ENCODE peak calls at places on chromosomes 13 and 19, in six cellular contexts. Q, Y, I, T, O and B are unnamed samples. For H3K4me1, the result is how much of the 10 kb centered on the place peaks cover.

GRCh38 chr19:36330226-36330625 is 48.8 kb downstream of the ZFP14 start:
- DNase-seq in Q (no peak), I (no peak), Y (no peak), T (no peak), O (no peak), B (no peak)

GRCh38 chr19:11221082-11221598 is 18.3 kb upstream of the ANGPTL8 start:
- DNase-seq in I (no peak), O (no peak), Q (no peak), Y (no peak), T (no peak), B (no peak)

GRCh38 chr13:41700790-41701310 is 243.5 kb downstream of the RGCC start:
- DNase-seq in Q (no peak), T (no peak), I (no peak), Y (no peak), O (no peak), B (peak)

GRCh38 chr13:36819811-36820140 is 754 bp downstream of the RFXAP start:
- DNase-seq in T (no peak), Y (no peak), I (peak), O (no peak), Q (no peak), B (peak)

GRCh38 chr19:17341386-17341785 is 4.0 kb downstream of the GTPBP3 start:
- DNase-seq in Q (no peak), T (no peak), Y (no peak), I (no peak), O (no peak), B (no peak)

GRCh38 chr19:19737559-19738332 is 4.8 kb upstream of the ZNF14 start:
- DNase-seq in O (no peak), Y (no peak), I (no peak), Q (no peak), T (no peak), B (no peak)

GRCh38 chr13:53048880-53049279 is 20.3 kb downstream of the OLFM4 start:
- DNase-seq in T (no peak), O (no peak), Y (no peak), Q (no peak), I (no peak), B (no peak)

GRCh38 chr19:36489920-36490415 is 607 bp upstream of the ZNF566 start:
- DNase-seq in Y (peak), I (peak), Q (peak), T (no peak), O (peak), B (peak)

GRCh38 chr13:43676320-43676719 is 110.5 kb downstream of the ENOX1 start:
- DNase-seq in Y (no peak), O (no peak), I (no peak), Q (no peak), T (no peak), B (no peak)

GRCh38 chr13:107866666-107867623 is 348.4 kb downstream of the LIG4 start:
- DNase-seq in Q (no peak), T (no peak), I (peak), Y (no peak), O (no peak), B (peak)

GRCh38 chr13:78137404-78138142 is 218.9 kb upstream of the EDNRB start:
- DNase-seq in T (peak), Q (no peak), Y (no peak), O (no peak), I (peak), B (peak)

GRCh38 chr13:19713186-19713965 is 69.4 kb downstream of the PSPC1 start:
- DNase-seq in Q (no peak), T (no peak), O (no peak), Y (no peak), I (no peak), B (no peak)

GRCh38 chr13:72963762-72964161 is 95.0 kb upstream of the KLF5 start:
- DNase-seq in Y (no peak), T (no peak), Q (no peak), I (no peak), O (no peak), B (no peak)

GRCh38 chr13:108322206-108322824 is 52.8 kb downstream of the TNFSF13B start:
- DNase-seq in Y (no peak), O (no peak), I (peak), Q (no peak), T (no peak), B (no peak)

GRCh38 chr13:29527916-29528315 is 67.6 kb downstream of the SLC7A1 start:
- DNase-seq in Q (no peak), T (no peak), O (no peak), Y (no peak), I (no peak), B (no peak)

GRCh38 chr19:3178377-3178972 is at the start of gene S1PR4:
- DNase-seq in Y (no peak), Q (no peak), I (no peak), O (no peak), T (no peak), B (no peak)

GRCh38 chr13:27926644-27927434 is 7.0 kb downstream of the PDX1 start:
- DNase-seq in I (no peak), O (no peak), Y (no peak), Q (no peak), T (no peak), B (no peak)

GRCh38 chr19:13987101-13987890 is 18.8 kb downstream of the RFX1 start:
- DNase-seq in I (no peak), Y (peak), Q (peak), O (no peak), T (peak), B (no peak)

GRCh38 chr13:59201836-59202235 is 961.9 kb downstream of the DIAPH3 start:
- DNase-seq in O (no peak), Y (no peak), Q (no peak), I (no peak), T (no peak), B (peak)

GRCh38 chr13:113907637-113908617 is 44.1 kb upstream of the GAS6 start:
- DNase-seq in T (no peak), O (peak), Q (no peak), Y (peak), I (no peak), B (no peak)

GRCh38 chr19:18294467-18294864 is 13.0 kb upstream of the JUND start:
- DNase-seq in Y (peak), T (no peak), O (no peak), Q (no peak), I (peak), B (peak)

GRCh38 chr19:1251503-1252220 is 3.3 kb downstream of the MIDN start:
- DNase-seq in I (no peak), Q (peak), T (no peak), Y (no peak), O (peak), B (peak)

GRCh38 chr19:1254081-1254527 is 5.7 kb downstream of the MIDN start:
- DNase-seq in Q (no peak), Y (no peak), I (no peak), O (no peak), T (no peak), B (no peak)

GRCh38 chr19:1252221-1252817 is 3.9 kb downstream of the MIDN start:
- DNase-seq in T (peak), Y (peak), O (peak), I (no peak), Q (peak), B (peak)

GRCh38 chr19:1253514-1254080 is 5.2 kb downstream of the MIDN start:
- DNase-seq in Y (no peak), T (no peak), Q (no peak), I (no peak), O (no peak), B (no peak)

DNA sequence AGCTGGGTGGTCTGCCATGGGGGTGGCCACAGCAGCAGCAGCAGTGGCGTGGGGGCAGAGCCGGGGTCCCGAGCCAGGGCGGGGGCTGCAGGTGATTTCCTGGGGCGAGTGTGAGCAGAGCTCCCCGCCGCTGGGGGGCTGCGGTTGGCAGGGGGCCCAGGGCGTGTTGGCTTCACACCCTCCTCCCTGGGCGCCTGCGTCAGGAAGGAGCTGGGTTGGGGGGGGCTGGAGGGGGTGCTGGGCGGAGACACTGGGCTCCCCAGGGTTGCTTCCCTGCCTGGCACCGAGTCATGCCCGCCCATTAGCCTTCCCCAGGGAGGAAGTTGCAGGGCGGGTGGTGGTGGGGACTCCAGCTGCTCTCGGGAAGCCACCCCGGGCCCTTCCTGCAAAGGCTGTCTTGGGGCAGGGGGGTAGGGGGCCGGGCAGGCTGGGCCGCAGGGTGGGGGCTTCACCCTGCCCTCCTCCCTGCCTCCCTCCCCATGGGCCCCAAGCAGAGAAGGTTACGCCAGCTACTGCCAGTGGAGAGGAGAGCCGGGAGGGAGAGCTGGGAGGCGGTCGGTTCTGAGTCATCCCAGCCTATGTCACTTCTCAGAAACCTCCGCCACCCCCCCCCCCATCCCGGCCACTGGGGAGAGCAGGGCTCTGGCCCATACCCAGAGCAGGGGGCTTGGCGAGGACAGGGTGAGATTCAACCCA is 4.6 kb downstream of the MIDN start:
- DNase-seq in I (no peak), O (peak), Q (peak), Y (peak), T (peak), B (peak)
- H3K4me3 ChIP-seq in I (peak), O (peak), Q (peak), Y (peak), T (peak), B (peak)

DNA sequence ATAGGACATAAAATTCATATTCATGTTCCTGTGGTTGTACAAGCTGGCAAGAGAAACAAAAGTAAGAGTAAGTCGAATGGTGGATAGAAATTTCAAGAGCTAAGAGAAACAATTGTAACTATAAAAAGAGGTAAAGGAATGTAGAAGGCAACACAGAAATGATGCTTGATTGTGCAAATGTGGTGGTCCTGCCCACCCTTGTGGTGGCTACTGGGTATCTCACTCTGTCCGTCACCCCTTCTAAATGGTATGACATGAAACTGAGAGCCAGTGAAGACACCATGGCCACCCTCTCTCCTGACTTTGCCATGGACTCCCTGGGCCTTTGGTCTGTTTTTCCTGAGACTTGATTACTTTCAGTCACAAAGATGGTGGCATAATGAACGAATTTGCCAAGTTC is 925.9 kb upstream of the SLITRK6 start:
- DNase-seq in T (no peak), Q (no peak), Y (no peak), O (no peak), I (no peak), B (no peak)
- H3K4me1 ChIP-seq in T (under half), Q (under half), Y (under half), O (under half), I (under half), B (under half)

GRCh38 chr19:15418588-15419412 is at the start of gene AKAP8L:
- DNase-seq in Q (peak), I (peak), O (peak), T (peak), Y (peak), B (peak)

GRCh38 chr19:15417699-15418098 is 1.1 kb downstream of the AKAP8L start:
- DNase-seq in O (no peak), T (no peak), Y (no peak), I (no peak), Q (no peak), B (no peak)

GRCh38 chr19:15418112-15418587 is 638 bp downstream of the AKAP8L start:
- DNase-seq in O (no peak), I (no peak), Y (no peak), T (no peak), Q (no peak), B (peak)

GRCh38 chr19:15421136-15421535 is 2.3 kb upstream of the AKAP8L start:
- DNase-seq in Q (no peak), O (no peak), Y (no peak), I (no peak), T (no peak), B (no peak)

GRCh38 chr19:15419413-15420025 is 731 bp upstream of the AKAP8L start:
- DNase-seq in Y (no peak), T (no peak), O (no peak), I (no peak), Q (no peak), B (no peak)
- H3K4me3 ChIP-seq in Y (peak), T (peak), O (peak), I (peak), Q (peak), B (peak)

GRCh38 chr13:21063031-21063430 is 1.6 kb upstream of the LATS2 start:
- DNase-seq in I (no peak), Y (no peak), T (no peak), O (no peak), Q (no peak), B (no peak)

GRCh38 chr13:21061077-21061945 is at the start of gene LATS2:
- DNase-seq in O (peak), I (peak), T (peak), Q (peak), Y (peak), B (peak)

GRCh38 chr13:21058361-21058760 is 3.0 kb downstream of the LATS2 start:
- DNase-seq in Q (no peak), O (no peak), I (no peak), Y (no peak), T (no peak), B (no peak)

GRCh38 chr13:21060827-21061076 is 634 bp downstream of the LATS2 start:
- DNase-seq in T (no peak), O (no peak), Q (peak), Y (peak), I (no peak), B (no peak)

DNA sequence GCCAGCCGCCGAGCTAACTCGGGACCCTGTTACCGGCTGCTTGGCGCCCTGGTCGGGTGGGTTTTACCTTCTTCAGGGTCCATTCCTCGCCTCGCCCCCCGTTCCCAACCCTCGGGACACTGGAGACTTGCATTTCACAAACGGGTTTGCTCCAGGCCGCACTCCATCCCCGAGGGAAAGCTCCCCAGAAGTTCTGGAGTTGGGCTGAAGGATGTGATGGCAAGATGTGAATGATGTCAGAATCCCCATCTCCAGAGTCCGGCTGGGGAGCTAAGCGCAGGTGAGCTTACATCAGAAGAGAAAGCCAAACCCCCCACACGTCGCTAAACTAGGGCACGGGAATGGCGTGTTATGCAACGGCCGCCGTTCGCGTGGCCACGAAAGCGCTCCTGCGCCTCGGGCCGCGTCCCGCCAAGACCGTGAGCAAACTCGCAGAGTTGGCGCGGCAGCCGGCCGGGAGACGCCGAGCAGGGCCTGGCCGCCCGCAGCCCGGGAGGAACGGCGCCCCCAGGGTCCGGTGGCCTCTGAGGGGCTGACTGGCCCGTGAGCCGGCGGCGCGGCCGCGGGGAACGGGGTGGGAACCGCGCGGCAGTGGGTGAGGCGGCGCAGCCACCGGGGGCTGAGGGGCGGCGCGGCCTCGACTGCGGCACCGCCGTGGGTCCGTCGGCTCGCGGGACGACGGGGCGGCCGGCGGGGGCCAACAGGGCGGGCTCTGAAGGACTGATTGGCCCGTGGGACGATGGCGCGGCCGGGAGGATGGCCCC is 1.1 kb downstream of the LATS2 start:
- DNase-seq in Q (peak), Y (peak), I (no peak), O (no peak), T (peak), B (no peak)
- H3K4me1 ChIP-seq in Q (half or more), Y (half or more), I (under half), O (under half), T (under half), B (under half)

DNA sequence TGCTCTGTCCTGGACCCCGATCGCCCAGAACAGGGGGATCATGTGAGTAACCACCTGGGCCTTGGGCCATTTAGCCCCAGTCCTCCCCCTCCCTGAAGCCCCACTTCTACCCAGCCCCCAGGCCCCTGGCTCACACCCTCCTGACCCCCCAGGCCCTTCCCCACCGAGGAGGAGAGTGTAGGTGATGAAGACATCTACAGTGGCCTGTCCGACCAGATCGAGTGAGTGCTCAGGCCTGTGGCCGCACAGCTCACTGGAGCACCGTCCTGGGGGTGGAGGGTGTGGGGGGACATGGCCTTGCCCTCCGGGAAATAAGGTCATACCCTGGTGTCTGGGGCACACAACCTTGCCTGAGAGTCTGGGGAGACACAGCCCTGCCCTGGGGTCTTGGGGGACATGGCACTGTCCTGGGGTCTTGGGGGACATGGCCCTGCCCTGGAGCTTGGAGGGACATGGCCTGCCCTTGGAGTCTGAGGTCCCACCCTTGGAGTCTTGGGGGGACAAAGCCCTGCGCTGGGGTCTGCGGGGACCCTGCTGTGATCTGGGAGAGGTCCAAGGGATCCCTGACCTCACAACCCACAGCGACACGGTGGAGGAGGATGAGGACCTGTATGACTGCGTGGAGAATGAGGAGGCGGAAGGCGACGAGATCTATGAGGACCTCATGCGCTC is 49.3 kb downstream of the VAV1 start:
- DNase-seq in I (no peak), T (no peak), Y (no peak), Q (no peak), O (no peak), B (no peak)
- H3K4me3 ChIP-seq in I (no peak), T (no peak), Y (no peak), Q (no peak), O (no peak), B (no peak)

DNA sequence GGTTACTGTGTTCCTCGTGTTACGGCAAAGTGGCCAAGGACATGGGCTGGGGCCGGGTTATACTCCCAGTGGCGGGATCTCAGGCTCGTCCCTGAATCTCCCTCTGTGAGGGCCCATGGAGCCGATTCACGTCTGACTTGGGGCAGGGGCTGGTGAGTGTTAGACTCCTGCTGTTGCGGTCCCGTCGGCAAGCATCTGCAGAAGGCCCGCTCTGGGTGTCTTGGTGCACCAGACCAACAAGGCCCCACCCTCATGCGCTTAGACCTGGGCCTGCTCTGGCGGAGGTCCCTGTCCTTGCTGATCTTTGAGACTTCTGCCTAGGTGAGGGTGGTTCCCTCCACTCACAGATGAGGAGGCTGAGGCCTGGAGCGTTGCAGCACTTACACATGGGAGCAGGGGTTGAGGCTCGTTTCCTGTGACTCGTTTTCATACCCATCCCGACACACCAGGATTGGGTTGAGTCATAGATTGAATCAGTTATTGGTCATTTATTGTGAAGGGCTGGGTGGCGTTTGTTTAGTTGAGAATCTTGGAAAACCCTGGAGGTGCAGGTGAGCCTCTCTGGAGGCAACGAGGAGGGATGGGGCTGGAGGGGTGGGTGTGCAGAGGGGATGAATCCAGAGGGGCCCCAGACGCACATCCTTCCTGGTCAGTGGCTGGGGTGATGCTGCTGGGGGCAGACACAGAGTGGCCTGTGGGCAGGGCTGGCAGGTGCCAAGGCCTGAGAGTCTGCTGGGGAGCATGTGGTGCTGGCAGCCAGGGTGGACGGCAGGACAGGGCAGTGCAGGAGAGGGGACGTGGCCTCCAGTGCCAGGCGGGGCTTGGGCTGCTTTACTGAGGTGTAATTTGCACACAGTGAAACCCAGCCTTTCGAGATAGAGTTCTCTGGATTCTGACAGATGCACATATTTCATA is 4.6 kb downstream of the EPN1 start:
- DNase-seq in T (no peak), Q (no peak), O (no peak), I (no peak), Y (no peak), B (peak)
- H3K4me1 ChIP-seq in T (half or more), Q (half or more), O (under half), I (under half), Y (half or more), B (under half)